ENCODE peak calls at places on chromosome X, in ten cellular contexts. E is activated T-helper 1 cell treated with Interleukin-2 at 50 U/mL for 16 hours; C is PC-9; B is activated T-cell treated with anti-CD3 and anti-CD28 coated beads, Interleukin-2, amount 50 U/mL, for 1 hour; P is M059J; X is H7; R is endothelial cell; W is astrocyte of the cerebellum; S is activated naive CD4-positive, alpha-beta T cell; V is activated CD4-positive, alpha-beta T cell treated with anti-CD3 and anti-CD28 coated beads, Interleukin-2, amount 50 U/mL, for 24 hours. D is an unnamed sample.

GRCh38 chrX:42094208-42094607 is 170.9 kb upstream of the CASK start:
- DNase-seq in R (no peak), X (no peak), C (no peak), P (peak; percentile 59), S (no peak), V (no peak), B (no peak), E (no peak), W (no peak), D (no peak)

GRCh38 chrX:100381613-100382012 is 28.5 kb downstream of the PCDH19 start:
- DNase-seq in R (no peak), W (no peak), X (no peak), B (no peak), E (no peak), C (no peak), P (no peak), S (no peak), V (no peak), D (no peak)

GRCh38 chrX:11530621-11531020 is 135.1 kb downstream of the ARHGAP6 start:
- DNase-seq in X (no peak), P (peak; percentile 4), S (no peak), V (no peak), B (no peak), C (no peak), W (no peak), E (no peak), R (no peak), D (no peak)

GRCh38 chrX:48676893-48677270 is 6.7 kb upstream of the WAS start:
- DNase-seq in R (no peak), V (no peak), B (no peak), C (peak; percentile 1), E (no peak), P (no peak), W (no peak), S (no peak), X (peak; percentile 65), D (peak; percentile 76)

GRCh38 chrX:10608099-10608498 is 12.3 kb downstream of the MID1 start:
- DNase-seq in R (no peak), W (no peak), V (no peak), C (no peak), P (peak; percentile 26), S (no peak), E (no peak), B (no peak), X (no peak), D (no peak)

GRCh38 chrX:44675364-44676024 is 132.8 kb upstream of the FUNDC1 start:
- DNase-seq in V (no peak), W (peak; percentile 76), B (no peak), R (no peak), E (no peak), X (no peak), C (peak; percentile 3), S (no peak), P (peak; percentile 88), D (no peak)

GRCh38 chrX:139851730-139852129 is 81.1 kb downstream of the ATP11C start:
- DNase-seq in P (no peak), E (no peak), B (no peak), V (no peak), X (no peak), S (no peak), C (no peak), R (no peak), W (peak; percentile 39), D (no peak)

GRCh38 chrX:139134316-139134715 is 396.2 kb upstream of the F9 start:
- DNase-seq in V (no peak), B (no peak), C (no peak), E (no peak), P (no peak), X (no peak), R (no peak), S (no peak), W (no peak), D (no peak)

GRCh38 chrX:9164535-9165425 is 130.9 kb upstream of the FAM9B start:
- DNase-seq in C (no peak), P (peak; percentile 17), S (no peak), E (no peak), W (no peak), R (no peak), V (no peak), X (no peak), B (no peak), D (no peak)

GRCh38 chrX:17377047-17377692 is 2.2 kb downstream of the NHS start:
- DNase-seq in X (peak; percentile 82), E (no peak), R (peak; percentile 25), V (no peak), C (peak; percentile 68), P (peak; percentile 78), W (no peak), B (no peak), S (no peak), D (peak; percentile 80)

GRCh38 chrX:72236841-72237240 is 2.0 kb downstream of the ERCC6L start:
- DNase-seq in X (no peak), B (no peak), P (no peak), E (no peak), V (no peak), S (no peak), C (no peak), R (no peak), W (no peak), D (no peak)

GRCh38 chrX:118974908-118975671 is 672 bp downstream of the LONRF3 start:
- DNase-seq in X (peak; percentile 73), E (peak; percentile 40), C (peak; percentile 41), S (peak; percentile 3), B (peak; percentile 66), P (peak; percentile 71), R (peak; percentile 39), W (no peak), V (peak; percentile 15), D (peak; percentile 84)

GRCh38 chrX:1162119-1162916 is 50.1 kb downstream of the CRLF2 start:
- DNase-seq in E (no peak), B (no peak), X (no peak), W (no peak), P (no peak), R (no peak), V (no peak), C (no peak), S (no peak), D (no peak)

GRCh38 chrX:112997991-112998390 is 157.4 kb upstream of the AMOT start:
- DNase-seq in P (no peak), C (no peak), R (no peak), V (no peak), S (no peak), B (no peak), X (no peak), W (no peak), E (no peak), D (no peak)

GRCh38 chrX:10479508-10479907 is 140.9 kb downstream of the MID1 start:
- DNase-seq in X (no peak), V (no peak), C (no peak), B (no peak), R (no peak), P (no peak), W (no peak), E (no peak), S (no peak), D (no peak)

GRCh38 chrX:129585691-129586090 is 45.6 kb downstream of the OCRL start:
- DNase-seq in V (no peak), B (no peak), C (no peak), R (no peak), W (no peak), E (no peak), P (no peak), S (no peak), X (no peak), D (no peak)

GRCh38 chrX:154411322-154411980 is at the start of gene TAFAZZIN:
- DNase-seq in W (no peak), V (no peak), C (peak; percentile 80), E (peak; percentile 64), S (peak; percentile 3), B (peak; percentile 73), X (peak; percentile 92), P (peak; percentile 73), R (peak; percentile 71), D (peak; percentile 90)

GRCh38 chrX:135521405-135522131 is 1.1 kb downstream of the INTS6L start:
- DNase-seq in W (peak; percentile 55), P (peak; percentile 94), R (peak; percentile 71), E (peak; percentile 72), C (peak; percentile 22), B (peak; percentile 78), V (peak; percentile 53), X (peak; percentile 83), S (peak; percentile 56), D (peak; percentile 96)

GRCh38 chrX:68703369-68703768 is 55.9 kb downstream of the STARD8 start:
- DNase-seq in S (no peak), V (no peak), E (no peak), B (no peak), C (no peak), R (no peak), W (no peak), P (no peak), X (peak; percentile 65), D (no peak)

GRCh38 chrX:14697453-14697852 is 168.1 kb downstream of the GLRA2 start:
- DNase-seq in E (no peak), W (no peak), C (peak; percentile 13), V (no peak), X (peak; percentile 57), R (peak; percentile 42), B (no peak), P (peak; percentile 42), S (no peak), D (no peak)

GRCh38 chrX:114344756-114345155 is 239.1 kb upstream of the HTR2C start:
- DNase-seq in S (no peak), W (peak; percentile 12), E (no peak), P (peak; percentile 17), R (no peak), C (no peak), X (peak; percentile 2), V (no peak), B (no peak), D (no peak)

GRCh38 chrX:38117485-38117884 is 103.2 kb downstream of the SRPX start:
- DNase-seq in B (no peak), R (no peak), V (no peak), X (no peak), W (peak; percentile 48), C (no peak), P (peak; percentile 5), S (no peak), E (no peak), D (no peak)

GRCh38 chrX:150781711-150782110 is 88.5 kb downstream of the MTMR1 start:
- DNase-seq in X (no peak), B (no peak), P (no peak), E (no peak), C (no peak), W (no peak), R (no peak), S (no peak), V (no peak), D (no peak)